ENCODE peak calls at places on chromosomes 3 and 15, in nine cellular contexts. N, M, L, D, Q, W, S, O and Y are unnamed samples.

GRCh38 chr3:121483290-121483689 is 62.5 kb downstream of the POLQ start:
- DNase-seq in L (peak), W (no peak), Q (no peak), S (no peak), N (no peak), M (no peak), O (no peak), D (no peak), Y (no peak)

GRCh38 chr3:11212784-11213183 is 58.5 kb downstream of the HRH1 start:
- DNase-seq in N (no peak), S (no peak), Q (no peak), D (no peak), M (no peak), W (no peak), O (no peak), L (no peak), Y (no peak)

GRCh38 chr3:38131621-38132369 is 5.1 kb downstream of the ACAA1 start:
- DNase-seq in O (peak), L (peak), Q (no peak), W (peak), M (no peak), N (peak), S (no peak), D (no peak), Y (peak)

GRCh38 chr15:100241572-100242479 is 99.9 kb downstream of the ADAMTS17 start:
- DNase-seq in D (no peak), S (no peak), N (peak), M (no peak), L (peak), O (no peak), Q (no peak), W (peak), Y (no peak)

GRCh38 chr3:46566040-46566631 is at the start of gene LRRC2:
- DNase-seq in W (peak), D (peak), M (peak), L (peak), O (no peak), Q (peak), S (peak), N (no peak), Y (peak)

GRCh38 chr15:65421360-65422215 is 1.2 kb downstream of the IGDCC4 start:
- DNase-seq in S (peak), M (no peak), D (peak), O (no peak), W (peak), L (peak), Q (no peak), N (no peak), Y (peak)

GRCh38 chr15:59691194-59691805 is 2.2 kb upstream of the BNIP2 start:
- DNase-seq in M (no peak), L (peak), Q (peak), S (no peak), D (no peak), W (peak), O (no peak), N (peak), Y (peak)

GRCh38 chr3:132726341-132726823 is 4.2 kb upstream of the NPHP3 start:
- DNase-seq in Q (no peak), S (no peak), D (no peak), M (no peak), N (peak), O (no peak), W (peak), L (peak), Y (peak)

GRCh38 chr3:65080432-65080831 is 392.6 kb upstream of the ADAMTS9 start:
- DNase-seq in Q (no peak), L (no peak), O (no peak), M (no peak), W (no peak), D (no peak), S (no peak), N (no peak), Y (no peak)

GRCh38 chr15:68028137-68028771 is 25.9 kb upstream of the PIAS1 start:
- DNase-seq in L (no peak), S (no peak), N (no peak), W (no peak), M (no peak), O (no peak), Q (no peak), D (no peak), Y (no peak)

GRCh38 chr15:98440917-98441316 is 207.4 kb upstream of the IGF1R start:
- DNase-seq in N (no peak), S (no peak), L (no peak), Q (no peak), D (no peak), O (no peak), M (no peak), W (no peak), Y (no peak)

GRCh38 chr3:140904521-140904920 is 37.1 kb upstream of the SLC25A36 start:
- DNase-seq in W (no peak), M (no peak), Q (no peak), S (no peak), O (no peak), D (no peak), L (no peak), N (no peak), Y (no peak)

GRCh38 chr15:31261266-31262142 is 65.1 kb upstream of the KLF13 start:
- DNase-seq in O (no peak), S (no peak), D (no peak), N (no peak), W (no peak), L (no peak), Q (no peak), M (no peak), Y (no peak)

GRCh38 chr3:76753599-76753998 is 286.3 kb upstream of the ROBO2 start:
- DNase-seq in Q (no peak), O (no peak), W (no peak), D (no peak), S (no peak), N (no peak), L (no peak), M (no peak), Y (peak)

GRCh38 chr3:3615533-3615932 is 183.7 kb upstream of the LRRN1 start:
- DNase-seq in O (no peak), Q (no peak), N (no peak), L (no peak), D (no peak), W (no peak), S (peak), M (no peak), Y (no peak)

GRCh38 chr3:155431856-155432570 is 138.5 kb upstream of the STRIT1 start:
- DNase-seq in M (no peak), D (no peak), L (no peak), S (no peak), O (no peak), N (no peak), Q (no peak), W (no peak), Y (no peak)

GRCh38 chr3:160747437-160747836 is 8.6 kb upstream of the PPM1L start:
- DNase-seq in D (no peak), M (no peak), S (no peak), O (no peak), N (no peak), W (no peak), Q (no peak), L (no peak), Y (no peak)

GRCh38 chr3:156120528-156121251 is at the start of gene KCNAB1:
- DNase-seq in O (no peak), L (no peak), M (no peak), D (no peak), N (no peak), Q (no peak), W (no peak), S (no peak), Y (no peak)

GRCh38 chr3:56835626-56836025 is 33.9 kb upstream of the ARHGEF3 start:
- DNase-seq in D (no peak), Q (no peak), S (no peak), L (peak), W (no peak), O (no peak), M (no peak), N (no peak), Y (no peak)

GRCh38 chr3:112811150-112811884 is 35.3 kb downstream of the CD200R1L start:
- DNase-seq in O (no peak), N (no peak), M (peak), W (no peak), D (peak), L (peak), Q (peak), S (no peak), Y (peak)

GRCh38 chr15:65524226-65524625 is 6.0 kb upstream of the HACD3 start:
- DNase-seq in Q (no peak), D (no peak), S (no peak), W (no peak), L (no peak), N (no peak), O (no peak), M (no peak), Y (no peak)

GRCh38 chr15:59830873-59831272 is 141.8 kb upstream of the BNIP2 start:
- DNase-seq in D (no peak), L (no peak), O (no peak), Q (no peak), N (no peak), M (no peak), S (no peak), W (no peak), Y (no peak)

GRCh38 chr3:81579744-81580143 is 181.7 kb downstream of the GBE1 start:
- DNase-seq in W (peak), M (no peak), Q (no peak), L (no peak), S (no peak), N (no peak), O (no peak), D (no peak), Y (no peak)

GRCh38 chr3:119294889-119295769 is 946 bp downstream of the ARHGAP31 start:
- DNase-seq in M (no peak), L (peak), O (peak), W (peak), Q (no peak), N (peak), D (no peak), S (no peak), Y (peak)

GRCh38 chr15:37758412-37758811 is 176.0 kb upstream of the TMCO5A start:
- DNase-seq in N (no peak), S (no peak), O (no peak), Q (no peak), L (no peak), D (no peak), W (no peak), M (no peak), Y (no peak)

GRCh38 chr3:75048650-75049049 is 434.2 kb upstream of the CNTN3 start:
- DNase-seq in O (no peak), L (peak), S (no peak), N (no peak), W (no peak), M (no peak), Q (no peak), D (no peak), Y (no peak)

GRCh38 chr3:127556565-127556964 is 34.0 kb downstream of the TPRA1 start:
- DNase-seq in W (peak), M (no peak), S (no peak), N (no peak), D (no peak), O (no peak), L (no peak), Q (no peak), Y (no peak)

GRCh38 chr3:168865022-168865551 is 769.4 kb upstream of the GOLIM4 start:
- DNase-seq in Q (no peak), L (peak), W (peak), N (no peak), S (no peak), M (no peak), D (no peak), O (no peak), Y (peak)

GRCh38 chr15:51181221-51181620 is 86.5 kb upstream of the TNFAIP8L3 start:
- DNase-seq in W (no peak), O (no peak), S (no peak), Q (no peak), N (no peak), L (no peak), M (no peak), D (no peak), Y (no peak)

GRCh38 chr3:114508208-114508607 is 214.4 kb downstream of the TIGIT start:
- DNase-seq in M (no peak), L (no peak), W (no peak), D (no peak), S (no peak), Q (no peak), N (no peak), O (no peak), Y (no peak)

GRCh38 chr3:158572766-158573060 is 1.7 kb downstream of the MLF1 start:
- DNase-seq in W (no peak), S (no peak), M (no peak), N (no peak), L (no peak), D (no peak), O (no peak), Q (no peak), Y (no peak)

GRCh38 chr3:158573714-158574113 is 2.7 kb downstream of the MLF1 start:
- DNase-seq in S (no peak), M (no peak), W (peak), Q (no peak), D (no peak), O (no peak), L (peak), N (no peak), Y (no peak)

GRCh38 chr3:158570999-158571702 is at the start of gene MLF1:
- DNase-seq in W (peak), M (peak), O (peak), L (peak), N (peak), D (peak), Q (peak), S (peak), Y (peak)

GRCh38 chr3:158569717-158570244 is 1.2 kb upstream of the MLF1 start:
- DNase-seq in L (no peak), D (no peak), Q (peak), N (no peak), O (no peak), S (no peak), M (no peak), W (no peak), Y (no peak)

DNA sequence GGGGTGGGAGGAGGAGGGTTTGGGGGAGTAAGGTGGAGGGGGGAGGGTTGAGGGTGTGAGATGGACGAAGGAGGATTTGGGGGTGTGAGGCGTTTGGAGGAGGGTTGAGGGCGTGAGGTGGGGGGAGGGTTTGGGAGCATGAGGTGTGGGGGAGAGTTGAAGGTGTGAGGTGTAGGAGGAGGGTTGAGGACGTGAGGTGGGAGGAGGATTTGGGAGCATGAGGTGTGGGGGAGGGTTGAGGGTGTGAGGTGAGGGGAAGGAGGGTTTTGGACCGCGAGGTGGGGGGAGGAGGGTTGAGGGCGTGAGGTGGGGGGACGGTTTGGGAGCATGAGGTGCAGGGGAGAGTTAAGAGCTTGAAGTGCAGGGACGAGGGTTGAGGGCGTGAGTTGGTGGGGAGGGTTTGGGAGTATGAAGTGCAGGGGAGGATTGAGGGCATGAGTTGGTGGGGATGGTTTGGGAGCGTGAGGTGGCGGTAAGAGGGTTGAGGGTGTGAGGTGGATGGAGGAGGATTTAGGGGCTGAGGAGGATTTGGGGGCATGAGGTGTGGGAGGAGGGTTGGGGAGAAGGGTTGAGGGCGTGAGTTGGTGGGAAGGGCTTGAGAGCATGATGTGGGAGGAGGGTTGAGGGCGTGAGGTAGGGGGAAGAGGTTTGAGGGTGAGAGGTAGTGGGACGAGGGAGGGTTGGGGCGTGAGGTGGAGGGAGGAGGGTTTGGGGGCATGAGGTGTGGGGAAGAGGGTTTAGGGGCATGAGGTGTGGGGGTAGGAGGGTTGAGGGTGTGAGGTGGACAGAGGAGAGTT is 1.2 kb downstream of the MLF1 start:
- DNase-seq in M (no peak), Q (no peak), W (no peak), S (no peak), N (no peak), L (no peak), D (no peak), O (no peak), Y (no peak)
- H3K4me3 ChIP-seq in M (no peak), Q (no peak), W (no peak), S (peak), N (no peak), L (no peak), D (no peak), O (no peak), Y (no peak)

DNA sequence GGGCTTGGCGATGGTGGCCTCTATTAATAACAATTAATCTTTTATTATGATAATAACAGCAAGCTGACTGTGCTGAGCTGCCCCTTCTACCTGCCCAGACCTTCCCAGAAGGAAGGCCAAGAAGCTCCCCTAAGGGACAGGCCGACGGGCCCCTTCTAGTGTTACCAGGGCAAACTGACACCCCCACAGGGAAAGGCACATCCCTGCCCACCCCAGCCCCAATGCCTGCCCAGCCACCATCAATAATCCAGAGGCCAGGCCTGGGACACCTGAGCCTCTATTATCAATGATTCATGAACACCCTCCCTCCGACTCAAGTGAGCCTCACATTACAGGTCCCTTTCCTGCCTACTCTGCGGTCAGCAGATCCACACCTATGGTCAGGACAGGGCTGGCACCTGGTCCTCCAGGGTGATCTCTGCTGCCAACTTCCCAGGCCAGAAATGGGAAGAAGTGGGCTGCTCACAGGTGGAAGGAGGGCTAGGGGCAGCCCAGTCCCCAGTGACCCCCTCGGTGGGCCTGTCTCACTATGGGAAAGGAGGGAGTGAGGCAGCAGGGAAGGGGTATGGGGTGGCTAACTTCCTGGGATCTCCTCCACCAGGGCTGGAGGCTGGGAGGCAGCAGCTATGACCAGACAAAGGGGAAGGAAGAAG is 1.8 kb downstream of the TWF2 start:
- DNase-seq in S (peak), M (no peak), W (no peak), N (no peak), O (peak), D (no peak), Q (no peak), L (no peak), Y (no peak)
- H3K4me3 ChIP-seq in S (peak), M (peak), W (no peak), N (peak), O (peak), D (peak), Q (no peak), L (peak), Y (peak)

GRCh38 chr3:48492461-48493202 is 11.3 kb downstream of the SHISA5 start:
- DNase-seq in W (no peak), N (no peak), M (peak), L (peak), O (no peak), D (no peak), S (no peak), Q (no peak), Y (no peak)

GRCh38 chr3:48486952-48487351 is 17.0 kb downstream of the SHISA5 start:
- DNase-seq in D (no peak), M (no peak), O (no peak), N (no peak), S (no peak), W (no peak), L (no peak), Q (no peak), Y (no peak)
- H3K4me3 ChIP-seq in D (no peak), M (no peak), O (no peak), N (no peak), S (no peak), W (no peak), L (no peak), Q (no peak), Y (no peak)

DNA sequence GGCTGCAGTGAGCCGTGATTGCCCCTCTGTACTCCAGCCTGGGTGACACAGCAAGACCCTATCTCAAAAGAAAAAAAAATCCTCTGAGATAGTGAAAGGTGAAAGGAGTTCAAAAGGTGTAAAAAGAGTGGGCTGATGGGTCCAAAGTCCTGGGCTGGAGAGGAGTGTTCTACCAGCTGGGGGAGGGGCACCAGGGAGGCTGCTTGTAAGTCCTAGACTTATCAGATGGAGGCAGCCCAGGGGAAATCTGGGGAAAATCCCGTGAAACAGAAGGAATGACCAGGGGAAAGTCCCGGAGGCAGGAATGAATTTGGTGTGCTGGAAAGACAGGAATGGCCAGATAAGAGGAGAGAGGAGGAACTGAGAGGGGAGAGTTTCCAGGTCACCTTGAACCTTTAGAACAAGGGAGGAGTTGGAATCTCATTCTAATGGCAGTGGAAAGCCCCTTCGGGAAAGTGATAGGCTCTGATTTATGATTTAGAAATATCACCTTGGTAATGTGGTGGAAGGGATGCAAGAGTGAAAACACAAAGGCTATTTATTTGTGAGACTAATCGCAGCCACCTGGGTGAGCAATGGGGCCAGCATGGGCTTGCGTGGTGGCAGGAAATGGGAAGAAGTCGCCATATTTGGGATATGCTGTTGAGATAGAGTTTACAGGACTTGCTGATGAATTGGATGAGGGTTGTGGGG is 23.4 kb upstream of the PPP4R2 start:
- DNase-seq in N (no peak), Q (no peak), D (no peak), W (no peak), S (no peak), L (no peak), M (no peak), O (no peak), Y (no peak)
- H3K4me3 ChIP-seq in N (no peak), Q (no peak), D (no peak), W (no peak), S (no peak), L (no peak), M (no peak), O (no peak), Y (no peak)

GRCh38 chr3:152128356-152128755 is 140.4 kb upstream of the MBNL1 start:
- DNase-seq in N (no peak), O (no peak), W (no peak), S (no peak), D (no peak), Q (no peak), L (peak), M (peak), Y (peak)
- H3K4me3 ChIP-seq in N (no peak), O (no peak), W (no peak), S (no peak), D (no peak), Q (no peak), L (no peak), M (no peak), Y (no peak)

DNA sequence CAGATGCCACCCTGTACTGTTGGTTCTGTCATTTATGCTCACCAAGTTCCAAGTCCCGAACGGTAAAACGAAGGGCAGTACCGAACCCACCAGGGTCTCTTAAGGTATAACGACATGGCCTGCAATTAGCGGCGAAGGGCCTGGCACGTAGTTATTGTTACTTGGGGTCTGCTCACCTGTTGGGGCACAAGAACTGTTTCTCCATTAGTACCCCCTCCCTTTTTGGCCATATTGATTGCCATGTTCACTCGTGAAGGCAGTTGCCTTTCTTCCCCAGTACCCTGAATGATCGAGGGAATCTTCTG is 435 bp downstream of the IL17RB start:
- DNase-seq in W (no peak), L (no peak), N (no peak), D (no peak), M (no peak), O (no peak), S (no peak), Q (no peak), Y (no peak)
- H3K4me3 ChIP-seq in W (peak), L (no peak), N (peak), D (no peak), M (no peak), O (peak), S (peak), Q (no peak), Y (peak)